ENCODE peak calls at places on chromosome 17, in six cellular contexts. Y, D, C, B, M and E are unnamed samples.

GRCh38 chr17:16987830-16988601 is 16.1 kb upstream of the TNFRSF13B start:
- DNase-seq in Y (peak), D (peak), C (peak), B (peak), M (peak), E (peak)

GRCh38 chr17:49136335-49136734 is 3.8 kb downstream of the B4GALNT2 start:
- DNase-seq in Y (no peak), D (no peak), C (no peak), B (no peak), M (no peak), E (no peak)

GRCh38 chr17:35609831-35610230 is 22.7 kb downstream of the AP2B1 start:
- DNase-seq in Y (no peak), D (no peak), C (no peak), B (no peak), M (no peak), E (no peak)

GRCh38 chr17:18963126-18964017 is 11.4 kb downstream of the SLC5A10 start:
- DNase-seq in Y (no peak), D (no peak), C (peak), B (no peak), M (no peak), E (no peak)

GRCh38 chr17:41524261-41524660 is 3.8 kb downstream of the KRT19 start:
- DNase-seq in Y (no peak), D (no peak), C (no peak), B (no peak), M (no peak), E (no peak)

GRCh38 chr17:3965123-3965800 is 1.0 kb upstream of the ATP2A3 start:
- DNase-seq in Y (no peak), D (peak), C (peak), B (peak), M (peak), E (no peak)

GRCh38 chr17:21098934-21099687 is 27.7 kb upstream of the DHRS7B start:
- DNase-seq in Y (no peak), D (no peak), C (peak), B (peak), M (peak), E (peak)

GRCh38 chr17:35089846-35090193 is 26.3 kb upstream of the RFFL start:
- DNase-seq in Y (no peak), D (no peak), C (peak), B (no peak), M (peak), E (peak)

GRCh38 chr17:76405607-76405966 is 21.2 kb downstream of the SPHK1 start:
- DNase-seq in Y (no peak), D (no peak), C (no peak), B (no peak), M (no peak), E (no peak)

GRCh38 chr17:74543891-74544760 is 1.8 kb downstream of the CD300C start:
- DNase-seq in Y (no peak), D (no peak), C (no peak), B (no peak), M (no peak), E (no peak)

GRCh38 chr17:80035687-80035936 is at the start of gene TBC1D16:
- DNase-seq in Y (no peak), D (no peak), C (no peak), B (no peak), M (no peak), E (no peak)

GRCh38 chr17:43935926-43936261 is 6.4 kb downstream of the PPY start:
- DNase-seq in Y (no peak), D (no peak), C (no peak), B (no peak), M (no peak), E (no peak)

GRCh38 chr17:3802461-3803307 is 1.7 kb upstream of the ITGAE start:
- DNase-seq in Y (peak), D (no peak), C (peak), B (no peak), M (no peak), E (peak)

GRCh38 chr17:3777366-3777765 is 23.6 kb downstream of the ITGAE start:
- DNase-seq in Y (no peak), D (no peak), C (no peak), B (no peak), M (no peak), E (no peak)

GRCh38 chr17:70053241-70054234 is 21.5 kb upstream of the KCNJ16 start:
- DNase-seq in Y (no peak), D (no peak), C (no peak), B (no peak), M (no peak), E (no peak)

GRCh38 chr17:17120294-17120693 is 78.0 kb downstream of the MPRIP start:
- DNase-seq in Y (no peak), D (no peak), C (no peak), B (no peak), M (no peak), E (no peak)

GRCh38 chr17:37300683-37301082 is 75.1 kb upstream of the C17orf78 start:
- DNase-seq in Y (no peak), D (no peak), C (no peak), B (no peak), M (no peak), E (no peak)

GRCh38 chr17:80379348-80379747 is 35.6 kb upstream of the ENDOV start:
- DNase-seq in Y (peak), D (no peak), C (no peak), B (no peak), M (no peak), E (no peak)

GRCh38 chr17:58513391-58513912 is 986 bp downstream of the MTMR4 start:
- DNase-seq in Y (peak), D (no peak), C (no peak), B (no peak), M (no peak), E (no peak)

GRCh38 chr17:15744885-15745284 is 12.8 kb downstream of the TBC1D26 start:
- DNase-seq in Y (no peak), D (no peak), C (no peak), B (no peak), M (no peak), E (no peak)

GRCh38 chr17:78723001-78723796 is 58.9 kb downstream of the CYTH1 start:
- DNase-seq in Y (peak), D (no peak), C (peak), B (no peak), M (no peak), E (peak)

GRCh38 chr17:50056961-50057330 is 1.0 kb downstream of the ITGA3 start:
- DNase-seq in Y (no peak), D (no peak), C (peak), B (peak), M (no peak), E (no peak)

GRCh38 chr17:48642059-48642842 is 16.1 kb upstream of the HOXB9 start:
- DNase-seq in Y (peak), D (no peak), C (peak), B (no peak), M (peak), E (no peak)

GRCh38 chr17:66567234-66568170 is 265.1 kb downstream of the PRKCA start:
- DNase-seq in Y (peak), D (peak), C (peak), B (peak), M (peak), E (peak)
- TF ChIP-seq EP300 in Y (no peak), D (no peak), C (no peak), B (no peak), M (peak), E (no peak)

DNA sequence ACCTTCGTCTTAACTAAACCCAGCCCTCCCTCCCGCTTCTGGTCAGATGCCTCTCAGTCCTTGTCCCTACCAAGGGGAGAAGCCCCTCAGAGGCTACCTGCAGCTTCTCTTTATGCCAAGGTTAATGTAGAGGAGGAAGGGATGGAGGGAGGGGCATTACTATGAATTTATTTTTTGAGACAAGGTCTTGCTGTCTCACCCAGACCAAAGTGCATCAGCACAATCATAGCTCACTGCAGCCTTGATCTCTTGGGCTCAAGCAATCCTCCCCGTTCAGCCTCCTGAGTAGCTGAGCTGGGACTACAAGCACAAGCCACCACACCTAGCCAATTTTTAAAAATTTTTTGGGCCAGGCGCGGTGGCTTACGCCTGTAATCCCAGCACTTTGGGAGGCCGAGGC is 15.3 kb downstream of the EPOP start:
- DNase-seq in Y (no peak), D (no peak), C (no peak), B (no peak), M (no peak), E (no peak)
- TF ChIP-seq EP300 in Y (no peak), D (no peak), C (no peak), B (no peak), M (no peak), E (no peak)

DNA sequence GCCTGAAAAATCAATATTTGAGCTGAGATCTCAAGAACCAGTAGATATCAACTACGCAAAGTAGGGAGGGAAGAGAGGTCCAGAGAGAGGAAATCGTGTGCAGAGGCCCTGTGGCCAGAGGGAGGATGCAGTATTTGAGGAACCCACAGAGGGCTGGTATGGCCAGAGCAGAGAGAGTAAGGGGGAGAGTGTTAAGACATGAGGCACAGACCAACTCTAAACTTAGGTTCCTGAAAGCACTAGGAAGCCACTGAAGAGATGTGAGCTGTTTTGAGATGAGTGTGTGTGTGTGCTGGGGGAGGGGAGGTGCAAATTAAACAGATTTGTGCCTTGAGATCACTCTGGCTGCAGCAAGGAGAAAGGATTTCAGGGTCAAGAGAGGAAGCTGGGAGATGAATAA is 10.9 kb downstream of the SLC13A2 start:
- DNase-seq in Y (no peak), D (no peak), C (no peak), B (no peak), M (no peak), E (no peak)
- TF ChIP-seq EP300 in Y (no peak), D (no peak), C (no peak), B (no peak), M (no peak), E (no peak)

GRCh38 chr17:64315032-64315490 is 52.0 kb upstream of the TEX2 start:
- DNase-seq in Y (peak), D (peak), C (peak), B (peak), M (no peak), E (peak)
- TF ChIP-seq EP300 in Y (no peak), D (peak), C (peak), B (peak), M (no peak), E (peak)

DNA sequence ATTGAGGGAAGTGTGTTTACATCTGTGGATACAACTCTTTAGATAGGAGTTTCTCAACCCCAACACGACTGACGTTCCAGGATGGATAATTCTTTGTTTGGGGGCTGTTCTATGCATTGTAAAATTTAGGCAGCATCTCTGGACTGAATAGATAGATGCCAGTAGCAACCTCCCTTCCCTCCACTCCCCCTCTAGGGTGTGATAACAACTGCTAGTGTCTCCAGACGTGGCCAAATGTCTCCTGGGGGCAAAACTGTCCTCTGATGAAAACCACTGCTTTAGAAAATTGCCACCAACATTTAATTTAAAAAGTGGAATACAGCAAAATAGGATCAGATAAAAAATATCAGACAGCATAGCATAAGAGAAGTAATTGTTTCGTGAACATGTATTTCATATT is 79.9 kb downstream of the HS3ST3A1 start:
- DNase-seq in Y (no peak), D (no peak), C (no peak), B (no peak), M (no peak), E (no peak)
- TF ChIP-seq EP300 in Y (no peak), D (no peak), C (no peak), B (no peak), M (no peak), E (no peak)

GRCh38 chr17:55283256-55283965 is 18.7 kb downstream of the HLF start:
- DNase-seq in Y (no peak), D (no peak), C (no peak), B (no peak), M (no peak), E (no peak)
- TF ChIP-seq EP300 in Y (no peak), D (no peak), C (no peak), B (no peak), M (no peak), E (no peak)

GRCh38 chr17:33756021-33756420 is 462.9 kb upstream of the ASIC2 start:
- DNase-seq in Y (no peak), D (no peak), C (no peak), B (no peak), M (no peak), E (no peak)

GRCh38 chr17:33749171-33749570 is 456.1 kb upstream of the ASIC2 start:
- DNase-seq in Y (no peak), D (no peak), C (no peak), B (no peak), M (no peak), E (no peak)

GRCh38 chr17:33753452-33753851 is 460.4 kb upstream of the ASIC2 start:
- DNase-seq in Y (no peak), D (no peak), C (no peak), B (no peak), M (no peak), E (no peak)

GRCh38 chr17:33751702-33752065 is 458.6 kb upstream of the ASIC2 start:
- DNase-seq in Y (no peak), D (no peak), C (no peak), B (no peak), M (no peak), E (no peak)

GRCh38 chr17:33750943-33751701 is 458.0 kb upstream of the ASIC2 start:
- DNase-seq in Y (peak), D (peak), C (peak), B (peak), M (peak), E (peak)
- TF ChIP-seq EP300 in Y (no peak), D (no peak), C (no peak), B (no peak), M (no peak), E (no peak)